ENCODE peak calls at places on chromosome 6, in ten cellular contexts. H is ascending aorta, E is tibial artery, A is OCI-LY7, R is small intestine, S is left ventricle myocardium inferior, D is RWPE2, B is adipocyte, P is pancreas, J is heart left ventricle. G is an unnamed sample.

GRCh38 chr6:22221630-22222029 is 75.2 kb downstream of the PRL start:
- DNase-seq in B (no peak), H (no peak), R (no peak), E (no peak), J (no peak), P (no peak), A (no peak), D (no peak), S (no peak), G (no peak)

GRCh38 chr6:90285611-90286381 is 10.8 kb downstream of the BACH2 start:
- DNase-seq in R (peak; percentile 40), P (peak; percentile 81), E (peak; percentile 90), D (peak; percentile 79), H (peak; percentile 92), B (peak; percentile 76), S (peak; percentile 82), J (peak; percentile 82), A (peak; percentile 73), G (peak; percentile 88)

GRCh38 chr6:100664274-100665040 is 199.7 kb upstream of the SIM1 start:
- DNase-seq in P (no peak), E (no peak), J (no peak), S (no peak), A (peak; percentile 41), B (peak; percentile 77), H (no peak), D (no peak), R (peak; percentile 22), G (no peak)

GRCh38 chr6:39887692-39888450 is 46.4 kb downstream of the MOCS1 start:
- DNase-seq in B (peak; percentile 96), A (no peak), D (no peak), S (peak; percentile 79), H (peak; percentile 96), P (peak; percentile 51), J (peak; percentile 83), R (no peak), E (peak; percentile 96), G (peak; percentile 83)

GRCh38 chr6:55617272-55617671 is 38.3 kb upstream of the HMGCLL1 start:
- DNase-seq in D (no peak), A (peak; percentile 5), H (no peak), S (no peak), E (no peak), J (no peak), P (peak; percentile 30), R (peak; percentile 7), B (peak; percentile 67), G (no peak)

GRCh38 chr6:102197211-102197610 is 803.7 kb downstream of the GRIK2 start:
- DNase-seq in R (no peak), H (no peak), P (no peak), J (no peak), B (no peak), S (no peak), A (peak; percentile 2), D (no peak), E (no peak), G (no peak)

GRCh38 chr6:110723017-110723416 is 92.3 kb downstream of the CDK19 start:
- DNase-seq in R (no peak), A (no peak), S (no peak), B (no peak), P (no peak), H (no peak), J (no peak), D (no peak), E (no peak), G (no peak)

GRCh38 chr6:27517928-27518787 is 45.3 kb upstream of the ZNF184 start:
- DNase-seq in B (no peak), S (no peak), P (no peak), R (peak; percentile 33), A (no peak), E (no peak), D (no peak), H (no peak), J (no peak), G (no peak)

GRCh38 chr6:36387440-36388303 is at the start of gene ETV7:
- DNase-seq in D (no peak), R (peak; percentile 82), E (no peak), H (no peak), B (peak; percentile 67), J (peak; percentile 29), S (no peak), A (no peak), P (peak; percentile 38), G (no peak)

GRCh38 chr6:109892451-109893435 is 85.4 kb upstream of the GPR6 start:
- DNase-seq in J (no peak), R (peak; percentile 72), D (no peak), S (no peak), A (no peak), P (peak; percentile 68), B (no peak), H (no peak), E (no peak), G (no peak)

GRCh38 chr6:12136905-12137304 is 124.8 kb downstream of the HIVEP1 start:
- DNase-seq in R (no peak), D (no peak), A (no peak), H (no peak), P (no peak), E (no peak), J (no peak), S (no peak), B (peak; percentile 63), G (no peak)

DNA sequence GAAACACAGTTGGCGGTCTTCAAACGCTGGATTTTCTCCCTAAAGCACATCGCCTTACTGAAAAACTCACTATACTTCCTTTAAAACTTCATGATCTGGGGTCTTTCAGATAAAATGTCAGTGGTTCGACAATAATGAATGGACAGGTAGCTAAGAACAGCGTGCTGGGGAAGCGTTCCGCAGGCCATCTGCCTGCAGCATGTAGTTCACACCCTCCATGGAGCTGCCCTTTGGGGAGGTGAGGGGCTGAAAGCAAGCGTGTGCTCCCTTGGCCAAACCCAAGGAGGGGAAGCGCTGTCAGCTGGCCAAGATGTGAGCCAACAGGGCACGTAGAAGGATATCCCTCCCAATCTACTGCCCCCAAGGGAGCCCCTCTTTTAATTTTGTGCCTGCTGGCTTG is 20.8 kb downstream of the MYLK4 start:
- DNase-seq in R (no peak), S (no peak), B (no peak), J (no peak), A (no peak), D (no peak), H (no peak), P (no peak), E (no peak), G (no peak)
- H3K4me1 ChIP-seq in R (no peaks in the 10 kb centered on the region), S (peaks cover 82% of the 10 kb centered on the region), B (peaks cover 10% of the 10 kb centered on the region), J (peaks cover 44% of the 10 kb centered on the region), A (peaks cover 37% of the 10 kb centered on the region), D (no peaks in the 10 kb centered on the region), H (no peaks in the 10 kb centered on the region), P (no peaks in the 10 kb centered on the region), E (peaks cover 38% of the 10 kb centered on the region), G (peaks cover 40% of the 10 kb centered on the region)

DNA sequence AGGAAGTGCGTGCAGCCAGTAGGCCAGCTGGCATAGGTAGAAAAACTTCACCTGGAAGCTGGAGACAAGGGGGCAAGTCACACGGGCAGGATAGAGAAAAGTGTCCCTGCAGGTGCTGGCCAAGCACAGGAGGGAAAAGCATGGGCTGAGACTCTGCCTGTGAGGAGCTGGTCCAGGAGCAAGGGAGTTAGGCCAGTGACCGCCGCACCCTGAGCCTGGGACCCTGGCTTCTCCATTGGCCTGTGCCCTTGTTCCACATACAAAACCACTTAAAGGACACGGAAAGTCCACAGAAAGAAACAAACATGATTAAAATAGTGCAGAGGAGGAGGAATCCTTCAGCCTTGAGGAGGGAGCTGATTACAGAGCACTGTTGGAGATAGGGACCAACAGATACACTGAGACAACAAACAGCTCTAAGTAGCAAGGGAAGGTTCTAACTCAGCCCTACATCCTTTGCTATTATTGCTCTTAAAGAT is 68.6 kb downstream of the TRAM2 start:
- DNase-seq in R (no peak), A (no peak), S (no peak), J (no peak), D (no peak), E (no peak), B (no peak), H (no peak), P (no peak), G (no peak)
- H3K4me1 ChIP-seq in R (peaks cover 2% of the 10 kb centered on the region), A (peaks cover 15% of the 10 kb centered on the region), S (peaks cover 86% of the 10 kb centered on the region), J (peaks cover 85% of the 10 kb centered on the region), D (peaks cover 39% of the 10 kb centered on the region), E (peaks cover 80% of the 10 kb centered on the region), B (peaks cover 75% of the 10 kb centered on the region), H (peaks cover 29% of the 10 kb centered on the region), P (no peaks in the 10 kb centered on the region), G (peaks cover 51% of the 10 kb centered on the region)

GRCh38 chr6:108535079-108535742 is 25.5 kb upstream of the FOXO3 start:
- DNase-seq in D (no peak), A (no peak), H (no peak), J (no peak), E (no peak), R (no peak), S (no peak), P (no peak), B (no peak), G (no peak)
- H3K4me1 ChIP-seq in D (no peaks in the 10 kb centered on the region), A (no peaks in the 10 kb centered on the region), H (no peaks in the 10 kb centered on the region), J (no peaks in the 10 kb centered on the region), E (no peaks in the 10 kb centered on the region), R (no peaks in the 10 kb centered on the region), S (no peaks in the 10 kb centered on the region), P (no peaks in the 10 kb centered on the region), B (no peaks in the 10 kb centered on the region), G (no peaks in the 10 kb centered on the region)

GRCh38 chr6:142884214-142885035 is 60.6 kb downstream of the HIVEP2 start:
- DNase-seq in S (no peak), D (no peak), R (no peak), J (no peak), A (no peak), H (no peak), P (no peak), B (no peak), E (no peak), G (no peak)
- H3K4me1 ChIP-seq in S (peaks cover 60% of the 10 kb centered on the region), D (peaks cover 32% of the 10 kb centered on the region), R (peaks cover 7% of the 10 kb centered on the region), J (peaks cover 60% of the 10 kb centered on the region), A (peaks cover 49% of the 10 kb centered on the region), H (no peaks in the 10 kb centered on the region), P (peaks cover 20% of the 10 kb centered on the region), B (peaks cover 29% of the 10 kb centered on the region), E (peaks cover 65% of the 10 kb centered on the region), G (peaks cover 61% of the 10 kb centered on the region)

G was measured in heart right ventricle.